ENCODE peak calls at places on chromosome 4, in four cellular contexts. D, F, Z and A are unnamed samples.
A peak's percentile ranks its signal among the peaks of the same experiment; 100 is the strongest.

GRCh38 chr4:113899260-113900177 is 79.9 kb downstream of the ARSJ start:
- DNase-seq in D (no peak), F (peak; percentile 8), Z (no peak), A (no peak)

GRCh38 chr4:42262701-42263490 is 110.4 kb upstream of the BEND4 start:
- DNase-seq in D (no peak), F (no peak), Z (no peak), A (no peak)

GRCh38 chr4:123398151-123398802 is 1.7 kb downstream of the SPRY1 start:
- DNase-seq in D (peak; percentile 85), F (peak; percentile 88), Z (peak; percentile 37), A (no peak)

GRCh38 chr4:135418353-135418752 is 1216.8 kb upstream of the PABPC4L start:
- DNase-seq in D (no peak), F (no peak), Z (peak; percentile 19), A (no peak)

GRCh38 chr4:26157541-26157940 is 163.3 kb upstream of the RBPJ start:
- DNase-seq in D (no peak), F (no peak), Z (no peak), A (no peak)

GRCh38 chr4:136864580-136865185 is 667.6 kb downstream of the PCDH18 start:
- DNase-seq in D (no peak), F (peak; percentile 11), Z (peak; percentile 69), A (peak; percentile 46)

GRCh38 chr4:108971473-108971872 is 208.6 kb upstream of the ETNPPL start:
- DNase-seq in D (no peak), F (no peak), Z (no peak), A (no peak)

GRCh38 chr4:154584259-154584658 is 6.3 kb downstream of the FGA start:
- DNase-seq in D (no peak), F (no peak), Z (no peak), A (no peak)

GRCh38 chr4:8189551-8190466 is 9.3 kb upstream of the SH3TC1 start:
- DNase-seq in D (no peak), F (no peak), Z (no peak), A (no peak)